ENCODE peak calls at places on chromosome 19, in five cellular contexts. Z is colonic mucosa, N is non-pigmented ciliary epithelial cell, C is spleen, W is cardiac muscle cell. A is an unnamed sample.

GRCh38 chr19:42074513-42075363 is 1.2 kb upstream of the ZNF574 start:
- DNase-seq in Z (peak; percentile 52), N (no peak), C (peak; percentile 83), W (no peak), A (no peak)

GRCh38 chr19:18762125-18763023 is 28.7 kb downstream of the COMP start:
- DNase-seq in Z (peak; percentile 94), N (no peak), C (no peak), W (peak; percentile 31), A (no peak)

GRCh38 chr19:5718579-5719273 is 1.2 kb downstream of the LONP1 start:
- DNase-seq in Z (no peak), N (peak; percentile 77), C (no peak), W (no peak), A (peak; percentile 30)

GRCh38 chr19:41957838-41958366 is 1.2 kb downstream of the RABAC1 start:
- DNase-seq in Z (peak; percentile 87), N (peak; percentile 63), C (peak; percentile 88), W (peak; percentile 84), A (peak; percentile 82)

GRCh38 chr19:45889210-45889885 is 3.4 kb upstream of the IRF2BP1 start:
- DNase-seq in Z (no peak), N (no peak), C (no peak), W (no peak), A (no peak)

GRCh38 chr19:19010551-19010950 is 22.8 kb downstream of the SUGP2 start:
- DNase-seq in Z (no peak), N (no peak), C (no peak), W (no peak), A (no peak)

GRCh38 chr19:45304141-45304926 is 18.3 kb downstream of the CKM start:
- DNase-seq in Z (no peak), N (no peak), C (no peak), W (no peak), A (no peak)

GRCh38 chr19:46635920-46636761 is at the start of gene GNG8:
- DNase-seq in Z (no peak), N (no peak), C (peak; percentile 75), W (peak; percentile 35), A (no peak)

GRCh38 chr19:45769821-45770191 is 754 bp upstream of the SIX5 start:
- DNase-seq in Z (peak; percentile 68), N (no peak), C (peak; percentile 89), W (no peak), A (no peak)